ENCODE peak calls at places on chromosomes 11 and 22, in ten cellular contexts. N is upper lobe of right lung, H is tibial nerve, C is A673, Q is breast epithelium, L is HAP-1, Y is Caco-2, M is thyroid gland, A is mucosa of descending colon, T is AG09309. D is an unnamed sample.

GRCh38 chr22:35465109-35465701 is 65.3 kb downstream of the MCM5 start:
- DNase-seq in N (no peak), H (no peak), C (no peak), Q (no peak), L (no peak), Y (no peak), M (no peak), A (no peak), T (no peak), D (no peak)

GRCh38 chr11:17021550-17021949 is 7.3 kb upstream of the PLEKHA7 start:
- DNase-seq in N (no peak), H (no peak), C (no peak), Q (no peak), L (no peak), Y (no peak), M (no peak), A (no peak), T (no peak), D (no peak)

GRCh38 chr11:5618807-5619206 is 6.0 kb upstream of the TRIM34 start:
- DNase-seq in N (no peak), H (no peak), C (no peak), Q (no peak), L (no peak), Y (no peak), M (no peak), A (no peak), T (peak; percentile 82), D (no peak)

GRCh38 chr11:12721816-12722604 is 47.8 kb downstream of the TEAD1 start:
- DNase-seq in N (no peak), H (no peak), C (no peak), Q (no peak), L (no peak), Y (no peak), M (no peak), A (no peak), T (no peak), D (no peak)

GRCh38 chr11:57903441-57904123 is 120.1 kb upstream of the OR9Q1 start:
- DNase-seq in N (no peak), H (no peak), C (no peak), Q (peak; percentile 75), L (no peak), Y (peak; percentile 54), M (peak; percentile 12), A (peak; percentile 70), T (no peak), D (no peak)

GRCh38 chr22:21936151-21936778 is 16.4 kb downstream of the PPM1F start:
- DNase-seq in N (peak; percentile 74), H (no peak), C (no peak), Q (no peak), L (no peak), Y (no peak), M (no peak), A (peak; percentile 20), T (no peak), D (no peak)

GRCh38 chr11:99368579-99368978 is 347.8 kb downstream of the CNTN5 start:
- DNase-seq in N (no peak), H (no peak), C (peak; percentile 32), Q (no peak), L (no peak), Y (no peak), M (no peak), A (no peak), T (no peak), D (no peak)

GRCh38 chr11:19393941-19394340 is 153.2 kb upstream of the E2F8 start:
- DNase-seq in N (no peak), H (no peak), C (no peak), Q (no peak), L (no peak), Y (no peak), M (peak; percentile 24), A (no peak), T (no peak), D (no peak)

GRCh38 chr11:11980841-11981308 is 27.6 kb downstream of the DKK3 start:
- DNase-seq in N (peak; percentile 26), H (no peak), C (peak; percentile 69), Q (no peak), L (no peak), Y (no peak), M (no peak), A (no peak), T (no peak), D (no peak)

GRCh38 chr22:35597692-35598395 is 19.3 kb downstream of the MB start:
- DNase-seq in N (peak; percentile 75), H (no peak), C (no peak), Q (no peak), L (no peak), Y (no peak), M (peak; percentile 91), A (no peak), T (no peak), D (no peak)

GRCh38 chr22:17952273-17952801 is 72.0 kb downstream of the MICAL3 start:
- DNase-seq in N (no peak), H (no peak), C (no peak), Q (no peak), L (no peak), Y (no peak), M (peak; percentile 92), A (peak; percentile 73), T (no peak), D (no peak)

GRCh38 chr11:93921695-93922468 is 71.5 kb upstream of the VSTM5 start:
- DNase-seq in N (no peak), H (no peak), C (peak; percentile 83), Q (no peak), L (peak; percentile 59), Y (peak; percentile 71), M (peak; percentile 58), A (peak; percentile 41), T (no peak), D (no peak)

GRCh38 chr22:46802608-46803027 is 40.2 kb downstream of the TBC1D22A start:
- DNase-seq in N (no peak), H (no peak), C (no peak), Q (peak; percentile 9), L (no peak), Y (peak; percentile 17), M (no peak), A (no peak), T (no peak), D (no peak)

GRCh38 chr11:13772223-13773046 is 104.0 kb downstream of the FAR1 start:
- DNase-seq in N (no peak), H (no peak), C (peak; percentile 67), Q (no peak), L (peak; percentile 48), Y (no peak), M (peak; percentile 3), A (peak; percentile 64), T (peak; percentile 32), D (no peak)

GRCh38 chr11:134340354-134340964 is 8.7 kb downstream of the GLB1L2 start:
- DNase-seq in N (no peak), H (no peak), C (no peak), Q (no peak), L (no peak), Y (no peak), M (no peak), A (peak; percentile 70), T (no peak), D (no peak)

GRCh38 chr11:34840736-34841386 is 75.3 kb downstream of the APIP start:
- DNase-seq in N (no peak), H (no peak), C (peak; percentile 88), Q (no peak), L (peak; percentile 32), Y (no peak), M (peak; percentile 23), A (peak; percentile 68), T (no peak), D (peak; percentile 5)

GRCh38 chr22:25663654-25664053 is 78.3 kb upstream of the MYO18B start:
- DNase-seq in N (no peak), H (no peak), C (no peak), Q (no peak), L (no peak), Y (no peak), M (no peak), A (no peak), T (no peak), D (no peak)

GRCh38 chr22:26648761-26649363 is 8.5 kb upstream of the MIAT start:
- DNase-seq in N (no peak), H (no peak), C (no peak), Q (no peak), L (no peak), Y (no peak), M (no peak), A (no peak), T (no peak), D (no peak)

GRCh38 chr11:88363566-88364169 is 26.1 kb upstream of the CTSC start:
- DNase-seq in N (no peak), H (no peak), C (peak; percentile 73), Q (no peak), L (no peak), Y (no peak), M (no peak), A (no peak), T (no peak), D (no peak)

GRCh38 chr11:102849319-102849718 is 5.9 kb upstream of the MMP3 start:
- DNase-seq in N (no peak), H (no peak), C (no peak), Q (no peak), L (no peak), Y (no peak), M (no peak), A (no peak), T (peak; percentile 73), D (no peak)

GRCh38 chr11:7576671-7577225 is 62.9 kb downstream of the PPFIBP2 start:
- DNase-seq in N (no peak), H (no peak), C (peak; percentile 19), Q (no peak), L (no peak), Y (no peak), M (no peak), A (peak; percentile 56), T (no peak), D (no peak)

GRCh38 chr11:128290106-128290840 is 297.1 kb downstream of the ETS1 start:
- DNase-seq in N (peak; percentile 67), H (peak; percentile 32), C (peak; percentile 65), Q (peak; percentile 45), L (peak; percentile 49), Y (no peak), M (peak; percentile 83), A (peak; percentile 89), T (peak; percentile 84), D (peak; percentile 41)
- H3K4me3 ChIP-seq in N (peak overlapping the region; percentile 29), H (no peak overlapping the region), C (no peak overlapping the region), Q (peak overlapping the region; percentile 13), L (no peak overlapping the region), Y (no peak overlapping the region), M (no peak overlapping the region), A (peak overlapping the region; percentile 10), T (no peak overlapping the region), D (peak overlapping the region; percentile 58)

GRCh38 chr22:19943665-19944026 is 2.0 kb upstream of the TXNRD2 start:
- DNase-seq in N (peak; percentile 57), H (no peak), C (peak; percentile 73), Q (no peak), L (no peak), Y (no peak), M (no peak), A (no peak), T (peak; percentile 55), D (no peak)
- H3K4me3 ChIP-seq in N (no peak overlapping the region), H (no peak overlapping the region), C (peak overlapping the region; percentile 81), Q (no peak overlapping the region), L (no peak overlapping the region), Y (no peak overlapping the region), M (no peak overlapping the region), A (no peak overlapping the region), T (no peak overlapping the region), D (no peak overlapping the region)

GRCh38 chr11:107017104-107017432 is 1.2 kb downstream of the GUCY1A2 start:
- DNase-seq in N (no peak), H (no peak), C (no peak), Q (no peak), L (no peak), Y (no peak), M (no peak), A (no peak), T (no peak), D (no peak)
- H3K4me3 ChIP-seq in N (peak overlapping the region; percentile 43), H (peak overlapping the region; percentile 31), C (peak overlapping the region; percentile 69), Q (peak overlapping the region; percentile 44), L (peak overlapping the region; percentile 26), Y (no peak overlapping the region), M (no peak overlapping the region), A (no peak overlapping the region), T (peak overlapping the region; percentile 42), D (no peak overlapping the region)

GRCh38 chr11:113855803-113856202 is 19.6 kb downstream of the USP28 start:
- DNase-seq in N (no peak), H (no peak), C (no peak), Q (no peak), L (no peak), Y (no peak), M (no peak), A (no peak), T (no peak), D (no peak)
- H3K4me3 ChIP-seq in N (no peak overlapping the region), H (no peak overlapping the region), C (no peak overlapping the region), Q (no peak overlapping the region), L (no peak overlapping the region), Y (no peak overlapping the region), M (no peak overlapping the region), A (no peak overlapping the region), T (no peak overlapping the region), D (no peak overlapping the region)

D was measured in CD8-positive, alpha-beta memory T cell.